ENCODE peak calls at places on chromosomes 7 and 10, in eight cellular contexts. L is spleen, Q is body of pancreas, J is transverse colon, X is esophagus squamous epithelium, Y is OCI-LY7, S is prostate gland, B is lower lobe of right lung. V is an unnamed sample.

GRCh38 chr10:14407567-14407966 is 76.8 kb upstream of the FRMD4A start:
- DNase-seq in L (no peak), J (no peak), Q (no peak), Y (no peak), X (no peak), S (peak; percentile 33), B (no peak), V (no peak)

GRCh38 chr7:55912748-55913158 is 25.5 kb downstream of the ZNF713 start:
- DNase-seq in X (no peak), J (no peak), Q (no peak), B (no peak), S (no peak), Y (no peak), L (no peak), V (no peak)

GRCh38 chr7:84231157-84231556 is 36.6 kb upstream of the SEMA3A start:
- DNase-seq in J (no peak), S (no peak), Q (no peak), Y (no peak), X (no peak), L (no peak), B (no peak), V (no peak)

GRCh38 chr10:87092356-87092860 is 2.2 kb downstream of the GLUD1 start:
- DNase-seq in Q (no peak), B (no peak), Y (peak; percentile 5), J (no peak), S (peak; percentile 44), L (no peak), X (no peak), V (no peak)

GRCh38 chr10:12828736-12829135 is 172.8 kb downstream of the CCDC3 start:
- DNase-seq in Q (no peak), J (no peak), L (peak; percentile 62), Y (no peak), X (no peak), S (no peak), B (no peak), V (no peak)

GRCh38 chr7:155007947-155008346 is 5.0 kb upstream of the PAXIP1 start:
- DNase-seq in S (no peak), Q (no peak), B (no peak), X (no peak), L (no peak), J (no peak), Y (peak; percentile 64), V (no peak)

GRCh38 chr10:4409281-4409680 is 416.7 kb upstream of the AKR1E2 start:
- DNase-seq in Q (no peak), B (no peak), L (no peak), Y (no peak), J (no peak), S (no peak), X (no peak), V (no peak)

GRCh38 chr7:33750177-33750576 is 155.2 kb upstream of the BMPER start:
- DNase-seq in L (no peak), B (no peak), J (no peak), X (no peak), Q (no peak), Y (no peak), S (no peak), V (no peak)

GRCh38 chr7:34501161-34501560 is 156.9 kb upstream of the NPSR1 start:
- DNase-seq in L (no peak), S (no peak), B (no peak), Y (no peak), X (no peak), Q (no peak), J (no peak), V (no peak)

GRCh38 chr10:80468806-80469421 is 14.8 kb downstream of the TSPAN14 start:
- DNase-seq in Q (no peak), B (no peak), S (peak; percentile 54), X (no peak), L (no peak), Y (no peak), J (no peak), V (no peak)

GRCh38 chr10:118238573-118239240 is 103.4 kb downstream of the FAM204A start:
- DNase-seq in J (no peak), Q (no peak), X (no peak), Y (no peak), L (no peak), B (no peak), S (no peak), V (no peak)

GRCh38 chr10:79441433-79441832 is 4.0 kb downstream of the ZCCHC24 start:
- DNase-seq in L (no peak), S (no peak), Q (no peak), B (no peak), X (no peak), Y (no peak), J (no peak), V (no peak)

GRCh38 chr7:99677013-99677412 is 2.8 kb downstream of the CYP3A5 start:
- DNase-seq in X (no peak), S (no peak), Y (no peak), B (no peak), J (no peak), Q (no peak), L (no peak), V (no peak)

GRCh38 chr10:43263551-43264323 is 3.1 kb downstream of the RASGEF1A start:
- DNase-seq in J (peak; percentile 5), B (peak; percentile 45), Q (peak; percentile 24), L (no peak), X (no peak), S (no peak), Y (no peak), V (no peak)

GRCh38 chr10:36336315-36336714 is 694.2 kb upstream of the FZD8 start:
- DNase-seq in S (no peak), B (no peak), L (no peak), Y (no peak), Q (no peak), J (no peak), X (no peak), V (no peak)

GRCh38 chr7:106571563-106571962 is 89.4 kb downstream of the CCDC71L start:
- DNase-seq in B (no peak), X (no peak), Y (no peak), L (no peak), S (no peak), J (no peak), Q (no peak), V (no peak)

GRCh38 chr7:107958764-107959526 is 44.0 kb downstream of the LAMB1 start:
- DNase-seq in Q (no peak), Y (no peak), J (no peak), X (no peak), B (no peak), L (no peak), S (no peak), V (no peak)

GRCh38 chr7:131027287-131027773 is 293.3 kb upstream of the KLF14 start:
- DNase-seq in J (no peak), L (no peak), Y (no peak), B (peak; percentile 51), X (no peak), Q (peak; percentile 36), S (no peak), V (peak; percentile 85)

GRCh38 chr7:151123485-151124204 is 37.4 kb downstream of the AGAP3 start:
- DNase-seq in L (peak; percentile 93), J (peak; percentile 88), Y (peak; percentile 79), B (peak; percentile 87), X (peak; percentile 17), S (peak; percentile 91), Q (peak; percentile 88), V (peak; percentile 66)

GRCh38 chr7:29569648-29570047 is 6.0 kb downstream of the PRR15 start:
- DNase-seq in B (no peak), Y (no peak), X (no peak), Q (no peak), S (no peak), J (no peak), L (no peak), V (no peak)

GRCh38 chr10:46534828-46535524 is 21.5 kb downstream of the GPRIN2 start:
- DNase-seq in B (peak; percentile 42), X (no peak), L (peak; percentile 69), Y (no peak), S (no peak), J (peak; percentile 5), Q (peak; percentile 3), V (no peak)

DNA sequence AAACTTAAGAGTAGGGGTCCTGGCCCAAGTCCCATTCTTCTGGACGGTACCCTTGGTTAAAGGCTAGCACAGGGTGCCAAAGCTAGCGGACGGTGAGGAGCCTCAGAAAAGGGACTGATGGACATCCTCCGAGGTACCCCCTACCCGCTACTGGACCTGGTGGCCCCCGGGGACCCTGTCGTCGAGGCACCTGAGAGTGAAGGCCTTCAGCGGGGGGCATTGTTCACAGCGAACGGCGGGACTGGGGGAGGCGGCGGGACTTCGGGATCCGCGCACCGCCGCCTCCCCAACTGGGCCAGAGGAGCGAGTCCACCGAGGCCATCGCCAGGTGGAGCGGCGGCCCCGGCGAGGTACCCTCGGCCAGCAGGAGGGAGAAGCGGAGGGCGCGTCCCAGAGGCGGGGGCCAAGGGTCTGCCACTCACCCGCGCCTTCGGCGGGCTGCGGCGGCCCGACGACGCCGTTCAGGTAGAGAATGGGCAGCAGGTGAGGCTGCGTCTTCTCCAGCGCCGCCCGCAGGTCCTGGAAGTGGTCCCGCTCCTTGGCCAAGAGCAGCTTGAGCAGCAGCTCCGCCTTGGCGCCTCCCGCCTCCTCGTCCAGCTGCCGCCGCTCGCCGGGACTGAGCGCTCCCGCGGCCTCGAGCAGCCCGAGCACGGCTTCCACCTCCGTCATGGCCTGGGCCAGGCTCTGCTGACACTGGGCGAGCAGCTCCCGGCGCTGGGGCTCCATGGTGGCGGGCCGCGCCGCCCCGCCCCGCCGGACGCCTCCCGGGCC is 575 bp downstream of the DLG5 start:
- DNase-seq in Q (peak; percentile 81), Y (no peak), X (no peak), L (peak; percentile 80), S (peak; percentile 73), B (peak; percentile 72), J (peak; percentile 65), V (no peak)
- TF ChIP-seq CTCF in Q (no peak), Y (no peak), X (no peak), L (no peak), S (peak; percentile 10), B (no peak), J (peak; percentile 17), V (no peak)

GRCh38 chr7:20958474-20958873 is 171.8 kb upstream of the SP8 start:
- DNase-seq in L (no peak), S (no peak), X (no peak), Y (no peak), Q (no peak), B (no peak), J (no peak), V (no peak)
- H3K4me3 ChIP-seq in L (no peak overlapping the region), S (no peak overlapping the region), X (no peak overlapping the region), Y (no peak overlapping the region), Q (no peak overlapping the region), B (no peak overlapping the region), J (no peak overlapping the region), V (no peak overlapping the region)

DNA sequence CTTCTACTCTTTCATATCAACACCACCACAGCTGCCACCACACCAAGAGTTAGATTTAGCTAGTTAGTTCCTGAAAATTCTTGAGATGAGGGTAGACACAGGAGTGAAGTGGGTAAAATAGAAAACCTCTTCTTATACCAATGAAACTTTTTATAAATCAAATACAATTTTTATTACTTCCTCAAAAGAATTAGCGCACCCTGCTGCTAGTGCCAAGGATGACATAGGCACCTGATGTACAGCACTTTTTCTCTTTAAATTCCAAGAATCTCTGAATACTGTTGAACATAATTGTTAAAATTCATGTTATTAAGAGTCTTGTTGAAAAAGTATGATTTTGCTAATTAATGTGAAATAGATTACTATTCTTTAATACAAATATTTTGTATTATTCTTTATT is 11.4 kb downstream of the ZWINT start:
- DNase-seq in Y (peak; percentile 25), S (no peak), L (no peak), X (no peak), B (no peak), J (no peak), Q (no peak), V (no peak)
- TF ChIP-seq CTCF in Y (peak; percentile 70), S (no peak), L (no peak), X (no peak), B (no peak), J (no peak), Q (no peak), V (no peak)

GRCh38 chr7:50653116-50653854 is 88.1 kb upstream of the DDC start:
- DNase-seq in S (no peak), J (peak; percentile 35), X (no peak), Q (peak; percentile 33), Y (no peak), L (no peak), B (no peak), V (no peak)
- H3K4me3 ChIP-seq in S (no peak overlapping the region), J (no peak overlapping the region), X (no peak overlapping the region), Q (no peak overlapping the region), Y (no peak overlapping the region), L (no peak overlapping the region), B (no peak overlapping the region), V (no peak overlapping the region)